ENCODE peak calls at places on chromosomes 2 and 18, in six cellular contexts. X, V, U, H, P and O are unnamed samples.
A peak's percentile ranks its signal among the peaks of the same experiment; 100 is the strongest.

GRCh38 chr2:31525876-31526275 is 54.9 kb downstream of the SRD5A2 start:
- DNase-seq in X (no peak), V (no peak), U (no peak), H (no peak), P (no peak), O (no peak)

GRCh38 chr18:55458456-55459238 is 129.3 kb downstream of the TCF4 start:
- DNase-seq in X (no peak), V (no peak), U (no peak), H (no peak), P (no peak), O (no peak)

GRCh38 chr2:195477996-195478382 is 179.0 kb upstream of the SLC39A10 start:
- DNase-seq in X (peak; percentile 25), V (no peak), U (no peak), H (no peak), P (no peak), O (no peak)

GRCh38 chr2:234958311-234958710 is 6.5 kb downstream of the SH3BP4 start:
- DNase-seq in X (no peak), V (no peak), U (no peak), H (no peak), P (no peak), O (no peak)

GRCh38 chr2:12797815-12798214 is 81.1 kb downstream of the TRIB2 start:
- DNase-seq in X (peak; percentile 44), V (peak; percentile 13), U (no peak), H (no peak), P (no peak), O (no peak)

GRCh38 chr18:79496978-79497637 is 101.4 kb downstream of the NFATC1 start:
- DNase-seq in X (peak; percentile 57), V (no peak), U (peak; percentile 18), H (no peak), P (peak; percentile 42), O (peak; percentile 82)

GRCh38 chr2:142974288-142975024 is 97.0 kb downstream of the KYNU start:
- DNase-seq in X (peak; percentile 55), V (no peak), U (no peak), H (no peak), P (no peak), O (no peak)

GRCh38 chr18:36066001-36066400 is 1.4 kb downstream of the RPRD1A start:
- DNase-seq in X (peak; percentile 67), V (peak; percentile 30), U (no peak), H (no peak), P (no peak), O (no peak)

GRCh38 chr2:221166283-221166682 is 405.8 kb downstream of the EPHA4 start:
- DNase-seq in X (peak; percentile 26), V (no peak), U (no peak), H (no peak), P (no peak), O (no peak)

GRCh38 chr2:227462463-227462951 is 9.4 kb upstream of the AGFG1 start:
- DNase-seq in X (no peak), V (no peak), U (no peak), H (no peak), P (no peak), O (no peak)

GRCh38 chr2:60535392-60536312 is 17.8 kb downstream of the BCL11A start:
- DNase-seq in X (no peak), V (no peak), U (no peak), H (no peak), P (no peak), O (no peak)

GRCh38 chr18:6004683-6005082 is 109.4 kb upstream of the TMEM200C start:
- DNase-seq in X (no peak), V (no peak), U (no peak), H (no peak), P (no peak), O (no peak)

GRCh38 chr2:323035-323434 is 35.1 kb upstream of the ALKAL2 start:
- DNase-seq in X (no peak), V (no peak), U (no peak), H (no peak), P (no peak), O (no peak)

GRCh38 chr18:59172664-59173249 is 33.1 kb downstream of the SEC11C start:
- DNase-seq in X (no peak), V (no peak), U (no peak), H (no peak), P (no peak), O (no peak)

GRCh38 chr18:37299471-37300304 is 265.9 kb downstream of the CELF4 start:
- DNase-seq in X (peak; percentile 93), V (peak; percentile 96), U (peak; percentile 86), H (no peak), P (peak; percentile 80), O (no peak)

GRCh38 chr18:53757346-53757745 is 467.1 kb downstream of the MBD2 start:
- DNase-seq in X (no peak), V (no peak), U (no peak), H (no peak), P (no peak), O (no peak)

GRCh38 chr2:237199577-237199976 is 113.9 kb downstream of the COPS8 start:
- DNase-seq in X (no peak), V (no peak), U (no peak), H (no peak), P (no peak), O (peak; percentile 74)

GRCh38 chr2:170814551-170815245 is 2.0 kb upstream of the GAD1 start:
- DNase-seq in X (no peak), V (no peak), U (no peak), H (no peak), P (no peak), O (no peak)

GRCh38 chr2:176094307-176094706 is 1.8 kb downstream of the HOXD13 start:
- DNase-seq in X (no peak), V (no peak), U (no peak), H (no peak), P (no peak), O (no peak)

GRCh38 chr2:206212673-206213513 is 53.2 kb downstream of the EEF1B2 start:
- DNase-seq in X (peak; percentile 17), V (peak; percentile 68), U (no peak), H (no peak), P (no peak), O (no peak)

GRCh38 chr18:36809590-36810381 is 19.0 kb downstream of the TPGS2 start:
- DNase-seq in X (peak; percentile 79), V (peak; percentile 78), U (no peak), H (peak; percentile 2), P (no peak), O (no peak)

GRCh38 chr2:3253913-3254437 is 123.6 kb downstream of the EIPR1 start:
- DNase-seq in X (no peak), V (no peak), U (no peak), H (no peak), P (no peak), O (no peak)

GRCh38 chr2:222709191-222709891 is 37.9 kb downstream of the MOGAT1 start:
- DNase-seq in X (peak; percentile 99), V (peak; percentile 90), U (peak; percentile 31), H (no peak), P (peak; percentile 78), O (peak; percentile 94)

GRCh38 chr2:121346886-121347285 is 61.9 kb upstream of the TFCP2L1 start:
- DNase-seq in X (no peak), V (no peak), U (no peak), H (no peak), P (peak; percentile 29), O (no peak)

GRCh38 chr18:39966275-39966674 is 1988.8 kb upstream of the PIK3C3 start:
- DNase-seq in X (no peak), V (no peak), U (no peak), H (no peak), P (no peak), O (no peak)

GRCh38 chr18:59923539-59924196 is 23.9 kb downstream of the PMAIP1 start:
- DNase-seq in X (no peak), V (no peak), U (no peak), H (no peak), P (no peak), O (no peak)

GRCh38 chr2:73284296-73285161 is at the start of gene FBXO41:
- DNase-seq in X (peak; percentile 17), V (no peak), U (no peak), H (peak; percentile 59), P (no peak), O (no peak)

DNA sequence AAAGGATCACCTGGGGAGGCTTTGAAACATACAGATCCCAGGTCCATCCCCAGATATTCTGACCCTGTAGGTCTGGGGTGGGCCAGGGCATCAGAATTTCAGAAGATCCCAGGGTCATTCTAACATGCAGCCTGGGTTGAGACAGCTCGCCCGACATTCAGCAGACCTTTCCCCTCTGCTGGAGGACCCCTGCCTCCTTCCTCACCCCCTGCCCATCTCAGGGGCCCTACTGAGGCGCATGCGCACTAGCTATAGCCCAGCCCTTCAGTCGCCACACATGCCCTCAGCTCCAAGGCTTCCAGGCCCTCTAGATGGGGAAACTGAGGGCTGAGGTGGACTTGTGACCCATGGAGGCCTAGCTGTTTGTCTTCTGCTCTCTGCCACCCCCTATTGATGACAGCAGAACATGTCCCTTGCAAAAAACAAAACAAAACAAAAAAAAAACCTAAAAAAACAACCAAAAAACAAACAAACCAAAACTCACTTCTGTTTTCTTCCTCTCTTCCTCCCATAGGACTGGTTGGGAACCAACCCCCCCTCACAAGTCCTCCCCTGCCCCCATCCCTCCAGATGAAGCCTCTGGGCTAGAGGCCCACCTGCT is 91.3 kb downstream of the ZBTB7C start:
- DNase-seq in X (no peak), V (no peak), U (no peak), H (no peak), P (no peak), O (no peak)
- TF ChIP-seq CTCF in X (no peak), V (peak; percentile 40), U (no peak), H (no peak), P (no peak), O (peak; percentile 44)

GRCh38 chr2:211089127-211089526 is 532.7 kb downstream of the CPS1 start:
- DNase-seq in X (no peak), V (no peak), U (no peak), H (no peak), P (no peak), O (no peak)

GRCh38 chr2:211093743-211094303 is 537.4 kb downstream of the CPS1 start:
- DNase-seq in X (no peak), V (no peak), U (no peak), H (no peak), P (no peak), O (no peak)
- TF ChIP-seq CTCF in X (peak; percentile 25), V (peak; percentile 20), U (no peak), H (no peak), P (no peak), O (peak; percentile 68)

GRCh38 chr2:207692206-207693065 is 19.0 kb upstream of the CCNYL1 start:
- DNase-seq in X (peak; percentile 4), V (no peak), U (no peak), H (peak; percentile 27), P (no peak), O (no peak)
- TF ChIP-seq CTCF in X (peak; percentile 35), V (peak; percentile 72), U (no peak), H (peak; percentile 54), P (no peak), O (peak; percentile 56)

GRCh38 chr2:98608962-98609604 is 694 bp downstream of the UNC50 start:
- DNase-seq in X (peak; percentile 58), V (peak; percentile 49), U (no peak), H (no peak), P (no peak), O (no peak)
- TF ChIP-seq CTCF in X (peak; percentile 7), V (no peak), U (no peak), H (no peak), P (no peak), O (no peak)